ENCODE peak calls at places on chromosomes 13 and 19, in ten cellular contexts. One of them, this sample, is unnamed.

GRCh38 chr19:5947435-5947834 is 30.5 kb downstream of the RANBP3 start:
- DNase-seq in fibroblast of lung: peak; percentile 80
- DNase-seq in bronchial epithelial cell: no peak
- DNase-seq in fibroblast of mammary gland: peak; percentile 93
- DNase-seq in stimulated activated CD4-positive, alpha-beta T cell treated with anti-CD3 and anti-CD28 coated beads, Interleukin-2, amount 100 ng/mL, for 48 hours: no peak
- DNase-seq in stomach: peak; percentile 37
- DNase-seq in naive B cell: no peak
- DNase-seq in nucleus accumbens: peak; percentile 71
- DNase-seq in GM03348: peak; percentile 83
- DNase-seq in H54: no peak
- DNase-seq in this sample: no peak

GRCh38 chr13:27137759-27138158 is 33.9 kb downstream of the USP12 start:
- DNase-seq in stomach: no peak
- DNase-seq in H54: no peak
- DNase-seq in GM03348: no peak
- DNase-seq in bronchial epithelial cell: no peak
- DNase-seq in fibroblast of lung: no peak
- DNase-seq in naive B cell: no peak
- DNase-seq in stimulated activated CD4-positive, alpha-beta T cell treated with anti-CD3 and anti-CD28 coated beads, Interleukin-2, amount 100 ng/mL, for 48 hours: no peak
- DNase-seq in nucleus accumbens: no peak
- DNase-seq in fibroblast of mammary gland: no peak
- DNase-seq in this sample: no peak

GRCh38 chr19:1577090-1577928 is 9.2 kb upstream of the MEX3D start:
- DNase-seq in stimulated activated CD4-positive, alpha-beta T cell treated with anti-CD3 and anti-CD28 coated beads, Interleukin-2, amount 100 ng/mL, for 48 hours: no peak
- DNase-seq in fibroblast of lung: no peak
- DNase-seq in naive B cell: no peak
- DNase-seq in nucleus accumbens: no peak
- DNase-seq in H54: no peak
- DNase-seq in GM03348: no peak
- DNase-seq in fibroblast of mammary gland: no peak
- DNase-seq in bronchial epithelial cell: no peak
- DNase-seq in stomach: no peak
- DNase-seq in this sample: no peak

GRCh38 chr19:51702103-51702753 is 9.1 kb downstream of the SPACA6 start:
- DNase-seq in nucleus accumbens: peak; percentile 57
- DNase-seq in GM03348: peak; percentile 71
- DNase-seq in stomach: peak; percentile 92
- DNase-seq in fibroblast of mammary gland: peak; percentile 62
- DNase-seq in H54: no peak
- DNase-seq in bronchial epithelial cell: peak; percentile 89
- DNase-seq in fibroblast of lung: peak; percentile 36
- DNase-seq in naive B cell: peak; percentile 23
- DNase-seq in stimulated activated CD4-positive, alpha-beta T cell treated with anti-CD3 and anti-CD28 coated beads, Interleukin-2, amount 100 ng/mL, for 48 hours: peak; percentile 50
- DNase-seq in this sample: peak; percentile 54

GRCh38 chr19:44653977-44654784 is 10.5 kb downstream of the PVR start:
- DNase-seq in stomach: peak; percentile 82
- DNase-seq in bronchial epithelial cell: peak; percentile 56
- DNase-seq in nucleus accumbens: no peak
- DNase-seq in stimulated activated CD4-positive, alpha-beta T cell treated with anti-CD3 and anti-CD28 coated beads, Interleukin-2, amount 100 ng/mL, for 48 hours: peak; percentile 64
- DNase-seq in naive B cell: peak; percentile 90
- DNase-seq in fibroblast of mammary gland: peak; percentile 41
- DNase-seq in GM03348: no peak
- DNase-seq in fibroblast of lung: peak; percentile 55
- DNase-seq in H54: peak; percentile 24
- DNase-seq in this sample: peak; percentile 62

GRCh38 chr19:6677924-6678689 is 8.1 kb upstream of the TNFSF14 start:
- DNase-seq in stimulated activated CD4-positive, alpha-beta T cell treated with anti-CD3 and anti-CD28 coated beads, Interleukin-2, amount 100 ng/mL, for 48 hours: peak; percentile 75
- DNase-seq in H54: no peak
- DNase-seq in nucleus accumbens: no peak
- DNase-seq in naive B cell: no peak
- DNase-seq in GM03348: peak; percentile 46
- DNase-seq in stomach: no peak
- DNase-seq in fibroblast of mammary gland: no peak
- DNase-seq in bronchial epithelial cell: no peak
- DNase-seq in fibroblast of lung: no peak
- DNase-seq in this sample: peak; percentile 75

GRCh38 chr13:33264620-33264978 is 21.0 kb downstream of the STARD13 start:
- DNase-seq in GM03348: no peak
- DNase-seq in nucleus accumbens: no peak
- DNase-seq in stomach: no peak
- DNase-seq in fibroblast of lung: no peak
- DNase-seq in H54: no peak
- DNase-seq in bronchial epithelial cell: no peak
- DNase-seq in naive B cell: no peak
- DNase-seq in stimulated activated CD4-positive, alpha-beta T cell treated with anti-CD3 and anti-CD28 coated beads, Interleukin-2, amount 100 ng/mL, for 48 hours: no peak
- DNase-seq in fibroblast of mammary gland: peak; percentile 47
- DNase-seq in this sample: no peak

GRCh38 chr13:33679658-33680012 is 138.3 kb upstream of the RFC3 start:
- DNase-seq in fibroblast of lung: no peak
- DNase-seq in bronchial epithelial cell: no peak
- DNase-seq in stimulated activated CD4-positive, alpha-beta T cell treated with anti-CD3 and anti-CD28 coated beads, Interleukin-2, amount 100 ng/mL, for 48 hours: no peak
- DNase-seq in nucleus accumbens: no peak
- DNase-seq in stomach: no peak
- DNase-seq in H54: no peak
- DNase-seq in GM03348: no peak
- DNase-seq in fibroblast of mammary gland: no peak
- DNase-seq in naive B cell: no peak
- DNase-seq in this sample: no peak

GRCh38 chr19:48394331-48395169 is 1.1 kb downstream of the GRIN2D start:
- DNase-seq in fibroblast of lung: no peak
- DNase-seq in H54: no peak
- DNase-seq in stimulated activated CD4-positive, alpha-beta T cell treated with anti-CD3 and anti-CD28 coated beads, Interleukin-2, amount 100 ng/mL, for 48 hours: no peak
- DNase-seq in nucleus accumbens: no peak
- DNase-seq in fibroblast of mammary gland: no peak
- DNase-seq in naive B cell: no peak
- DNase-seq in stomach: no peak
- DNase-seq in bronchial epithelial cell: no peak
- DNase-seq in GM03348: no peak
- DNase-seq in this sample: no peak

GRCh38 chr13:77751513-77752456 is 54.3 kb downstream of the SLAIN1 start:
- DNase-seq in GM03348: peak; percentile 65
- DNase-seq in fibroblast of lung: peak; percentile 58
- DNase-seq in nucleus accumbens: no peak
- DNase-seq in bronchial epithelial cell: peak; percentile 59
- DNase-seq in stimulated activated CD4-positive, alpha-beta T cell treated with anti-CD3 and anti-CD28 coated beads, Interleukin-2, amount 100 ng/mL, for 48 hours: peak; percentile 24
- DNase-seq in H54: peak; percentile 7
- DNase-seq in fibroblast of mammary gland: peak; percentile 58
- DNase-seq in naive B cell: peak; percentile 30
- DNase-seq in stomach: no peak
- DNase-seq in this sample: peak; percentile 13

GRCh38 chr19:15297416-15298224 is 34.7 kb downstream of the BRD4 start:
- DNase-seq in fibroblast of lung: peak; percentile 86
- DNase-seq in naive B cell: no peak
- DNase-seq in GM03348: no peak
- DNase-seq in H54: no peak
- DNase-seq in nucleus accumbens: no peak
- DNase-seq in bronchial epithelial cell: peak; percentile 80
- DNase-seq in fibroblast of mammary gland: peak; percentile 63
- DNase-seq in stomach: no peak
- DNase-seq in stimulated activated CD4-positive, alpha-beta T cell treated with anti-CD3 and anti-CD28 coated beads, Interleukin-2, amount 100 ng/mL, for 48 hours: no peak
- DNase-seq in this sample: no peak

GRCh38 chr13:68190826-68191225 is 960.7 kb upstream of the PCDH9 start:
- DNase-seq in stomach: no peak
- DNase-seq in fibroblast of mammary gland: peak; percentile 37
- DNase-seq in naive B cell: no peak
- DNase-seq in GM03348: no peak
- DNase-seq in stimulated activated CD4-positive, alpha-beta T cell treated with anti-CD3 and anti-CD28 coated beads, Interleukin-2, amount 100 ng/mL, for 48 hours: no peak
- DNase-seq in fibroblast of lung: peak; percentile 57
- DNase-seq in nucleus accumbens: no peak
- DNase-seq in bronchial epithelial cell: peak; percentile 77
- DNase-seq in H54: peak; percentile 13
- DNase-seq in this sample: no peak

GRCh38 chr13:22061806-22062391 is 391.0 kb downstream of the FGF9 start:
- DNase-seq in stomach: no peak
- DNase-seq in naive B cell: peak; percentile 60
- DNase-seq in H54: no peak
- DNase-seq in fibroblast of lung: no peak
- DNase-seq in nucleus accumbens: no peak
- DNase-seq in fibroblast of mammary gland: no peak
- DNase-seq in stimulated activated CD4-positive, alpha-beta T cell treated with anti-CD3 and anti-CD28 coated beads, Interleukin-2, amount 100 ng/mL, for 48 hours: no peak
- DNase-seq in GM03348: no peak
- DNase-seq in bronchial epithelial cell: no peak
- DNase-seq in this sample: peak; percentile 36

GRCh38 chr13:46901721-46902120 is 4.9 kb upstream of the HTR2A start:
- DNase-seq in GM03348: no peak
- DNase-seq in nucleus accumbens: no peak
- DNase-seq in stimulated activated CD4-positive, alpha-beta T cell treated with anti-CD3 and anti-CD28 coated beads, Interleukin-2, amount 100 ng/mL, for 48 hours: no peak
- DNase-seq in bronchial epithelial cell: no peak
- DNase-seq in naive B cell: no peak
- DNase-seq in fibroblast of lung: no peak
- DNase-seq in H54: no peak
- DNase-seq in fibroblast of mammary gland: no peak
- DNase-seq in stomach: no peak
- DNase-seq in this sample: no peak

GRCh38 chr19:19615086-19615485 is 3.4 kb downstream of the PBX4 start:
- DNase-seq in bronchial epithelial cell: peak; percentile 48
- DNase-seq in GM03348: no peak
- DNase-seq in nucleus accumbens: no peak
- DNase-seq in fibroblast of mammary gland: peak; percentile 65
- DNase-seq in fibroblast of lung: no peak
- DNase-seq in naive B cell: no peak
- DNase-seq in H54: no peak
- DNase-seq in stomach: no peak
- DNase-seq in stimulated activated CD4-positive, alpha-beta T cell treated with anti-CD3 and anti-CD28 coated beads, Interleukin-2, amount 100 ng/mL, for 48 hours: no peak
- DNase-seq in this sample: no peak

GRCh38 chr19:1250374-1251232 is 2.2 kb downstream of the MIDN start:
- DNase-seq in bronchial epithelial cell: no peak
- DNase-seq in stimulated activated CD4-positive, alpha-beta T cell treated with anti-CD3 and anti-CD28 coated beads, Interleukin-2, amount 100 ng/mL, for 48 hours: no peak
- DNase-seq in stomach: no peak
- DNase-seq in fibroblast of lung: peak; percentile 85
- DNase-seq in H54: no peak
- DNase-seq in naive B cell: peak; percentile 70
- DNase-seq in fibroblast of mammary gland: no peak
- DNase-seq in nucleus accumbens: peak; percentile 69
- DNase-seq in GM03348: peak; percentile 39
- DNase-seq in this sample: peak; percentile 78

GRCh38 chr13:77898097-77898496 is 20.5 kb downstream of the EDNRB start:
- DNase-seq in H54: no peak
- DNase-seq in naive B cell: no peak
- DNase-seq in GM03348: no peak
- DNase-seq in bronchial epithelial cell: no peak
- DNase-seq in stomach: no peak
- DNase-seq in nucleus accumbens: no peak
- DNase-seq in fibroblast of mammary gland: peak; percentile 90
- DNase-seq in stimulated activated CD4-positive, alpha-beta T cell treated with anti-CD3 and anti-CD28 coated beads, Interleukin-2, amount 100 ng/mL, for 48 hours: no peak
- DNase-seq in fibroblast of lung: peak; percentile 31
- DNase-seq in this sample: no peak

GRCh38 chr19:1265611-1266115 is 3.5 kb upstream of the CIRBP start:
- DNase-seq in fibroblast of lung: peak; percentile 80
- DNase-seq in GM03348: peak; percentile 70
- DNase-seq in bronchial epithelial cell: no peak
- DNase-seq in fibroblast of mammary gland: peak; percentile 93
- DNase-seq in naive B cell: no peak
- DNase-seq in nucleus accumbens: no peak
- DNase-seq in stomach: no peak
- DNase-seq in stimulated activated CD4-positive, alpha-beta T cell treated with anti-CD3 and anti-CD28 coated beads, Interleukin-2, amount 100 ng/mL, for 48 hours: no peak
- DNase-seq in H54: no peak
- DNase-seq in this sample: peak; percentile 66

GRCh38 chr19:5680083-5680436 is 256 bp downstream of the MICOS13 start:
- DNase-seq in stimulated activated CD4-positive, alpha-beta T cell treated with anti-CD3 and anti-CD28 coated beads, Interleukin-2, amount 100 ng/mL, for 48 hours: no peak
- DNase-seq in bronchial epithelial cell: no peak
- DNase-seq in GM03348: peak; percentile 64
- DNase-seq in H54: no peak
- DNase-seq in nucleus accumbens: peak; percentile 66
- DNase-seq in naive B cell: no peak
- DNase-seq in fibroblast of mammary gland: peak; percentile 34
- DNase-seq in stomach: no peak
- DNase-seq in fibroblast of lung: no peak
- DNase-seq in this sample: no peak

GRCh38 chr13:47897411-47898050 is 103.5 kb downstream of the SUCLA2 start:
- DNase-seq in fibroblast of lung: no peak
- DNase-seq in fibroblast of mammary gland: peak; percentile 58
- DNase-seq in bronchial epithelial cell: peak; percentile 49
- DNase-seq in naive B cell: no peak
- DNase-seq in GM03348: peak; percentile 47
- DNase-seq in nucleus accumbens: no peak
- DNase-seq in H54: no peak
- DNase-seq in stomach: no peak
- DNase-seq in stimulated activated CD4-positive, alpha-beta T cell treated with anti-CD3 and anti-CD28 coated beads, Interleukin-2, amount 100 ng/mL, for 48 hours: no peak
- DNase-seq in this sample: no peak

GRCh38 chr19:6728346-6728745 is 7.9 kb upstream of the C3 start:
- DNase-seq in fibroblast of mammary gland: no peak
- DNase-seq in fibroblast of lung: no peak
- DNase-seq in bronchial epithelial cell: no peak
- DNase-seq in stimulated activated CD4-positive, alpha-beta T cell treated with anti-CD3 and anti-CD28 coated beads, Interleukin-2, amount 100 ng/mL, for 48 hours: no peak
- DNase-seq in stomach: no peak
- DNase-seq in GM03348: no peak
- DNase-seq in nucleus accumbens: no peak
- DNase-seq in H54: no peak
- DNase-seq in naive B cell: no peak
- DNase-seq in this sample: no peak

GRCh38 chr19:12733907-12734214 is 623 bp downstream of the TRIR start:
- DNase-seq in bronchial epithelial cell: no peak
- DNase-seq in naive B cell: no peak
- DNase-seq in fibroblast of lung: no peak
- DNase-seq in GM03348: no peak
- DNase-seq in nucleus accumbens: no peak
- DNase-seq in stimulated activated CD4-positive, alpha-beta T cell treated with anti-CD3 and anti-CD28 coated beads, Interleukin-2, amount 100 ng/mL, for 48 hours: no peak
- DNase-seq in H54: no peak
- DNase-seq in stomach: no peak
- DNase-seq in fibroblast of mammary gland: no peak
- DNase-seq in this sample: no peak

GRCh38 chr13:110023729-110024645 is 237.6 kb upstream of the IRS2 start:
- DNase-seq in fibroblast of mammary gland: peak; percentile 53
- DNase-seq in fibroblast of lung: peak; percentile 83
- DNase-seq in GM03348: no peak
- DNase-seq in nucleus accumbens: no peak
- DNase-seq in naive B cell: no peak
- DNase-seq in stomach: peak; percentile 37
- DNase-seq in bronchial epithelial cell: no peak
- DNase-seq in stimulated activated CD4-positive, alpha-beta T cell treated with anti-CD3 and anti-CD28 coated beads, Interleukin-2, amount 100 ng/mL, for 48 hours: no peak
- DNase-seq in H54: no peak
- DNase-seq in this sample: no peak

GRCh38 chr13:46202188-46202795 is 9.4 kb upstream of the LRRC63 start:
- DNase-seq in naive B cell: no peak
- DNase-seq in stomach: no peak
- DNase-seq in GM03348: no peak
- DNase-seq in stimulated activated CD4-positive, alpha-beta T cell treated with anti-CD3 and anti-CD28 coated beads, Interleukin-2, amount 100 ng/mL, for 48 hours: no peak
- DNase-seq in bronchial epithelial cell: no peak
- DNase-seq in nucleus accumbens: no peak
- DNase-seq in H54: no peak
- DNase-seq in fibroblast of mammary gland: no peak
- DNase-seq in fibroblast of lung: no peak
- DNase-seq in this sample: no peak

GRCh38 chr19:44579663-44580365 is 33.5 kb upstream of the IGSF23 start:
- DNase-seq in fibroblast of mammary gland: no peak
- DNase-seq in naive B cell: no peak
- DNase-seq in nucleus accumbens: no peak
- DNase-seq in bronchial epithelial cell: no peak
- DNase-seq in stimulated activated CD4-positive, alpha-beta T cell treated with anti-CD3 and anti-CD28 coated beads, Interleukin-2, amount 100 ng/mL, for 48 hours: no peak
- DNase-seq in stomach: no peak
- DNase-seq in GM03348: no peak
- DNase-seq in fibroblast of lung: no peak
- DNase-seq in H54: no peak
- DNase-seq in this sample: no peak

GRCh38 chr19:40286235-40286530 is 1.0 kb upstream of the AKT2 start:
- DNase-seq in fibroblast of mammary gland: no peak
- DNase-seq in stomach: no peak
- DNase-seq in stimulated activated CD4-positive, alpha-beta T cell treated with anti-CD3 and anti-CD28 coated beads, Interleukin-2, amount 100 ng/mL, for 48 hours: no peak
- DNase-seq in fibroblast of lung: no peak
- DNase-seq in naive B cell: no peak
- DNase-seq in nucleus accumbens: no peak
- DNase-seq in H54: no peak
- DNase-seq in bronchial epithelial cell: no peak
- DNase-seq in GM03348: no peak
- DNase-seq in this sample: no peak

GRCh38 chr19:55289117-55289796 is 5.5 kb downstream of the BRSK1 start:
- DNase-seq in GM03348: no peak
- DNase-seq in nucleus accumbens: no peak
- DNase-seq in bronchial epithelial cell: no peak
- DNase-seq in stimulated activated CD4-positive, alpha-beta T cell treated with anti-CD3 and anti-CD28 coated beads, Interleukin-2, amount 100 ng/mL, for 48 hours: no peak
- DNase-seq in naive B cell: no peak
- DNase-seq in fibroblast of mammary gland: peak; percentile 46
- DNase-seq in H54: peak; percentile 79
- DNase-seq in fibroblast of lung: no peak
- DNase-seq in stomach: no peak
- DNase-seq in this sample: no peak

GRCh38 chr19:51366999-51367564 is 894 bp upstream of the ETFB start:
- DNase-seq in stomach: peak; percentile 28
- DNase-seq in GM03348: no peak
- DNase-seq in bronchial epithelial cell: peak; percentile 8
- DNase-seq in fibroblast of mammary gland: no peak
- DNase-seq in H54: no peak
- DNase-seq in fibroblast of lung: no peak
- DNase-seq in nucleus accumbens: no peak
- DNase-seq in stimulated activated CD4-positive, alpha-beta T cell treated with anti-CD3 and anti-CD28 coated beads, Interleukin-2, amount 100 ng/mL, for 48 hours: no peak
- DNase-seq in naive B cell: peak; percentile 67
- DNase-seq in this sample: peak; percentile 8

This sample was measured in CD8-positive, alpha-beta T cell.